ENCODE peak calls at places on chromosomes 16 and 17, in seven cellular contexts. One of them, this sample, is unnamed.

GRCh38 chr17:19630651-19631050 is 17.9 kb upstream of the ALDH3A2 start:
- DNase-seq in suprapubic skin: no peak
- DNase-seq in progenitor cell of endocrine pancreas: no peak
- DNase-seq in lung: no peak
- DNase-seq in GM20000: no peak
- DNase-seq in cardiac fibroblast: no peak
- DNase-seq in tibial nerve: no peak
- DNase-seq in this sample: no peak

GRCh38 chr16:67873435-67874146 is 739 bp downstream of the EDC4 start:
- DNase-seq in cardiac fibroblast: peak
- DNase-seq in lung: no peak
- DNase-seq in suprapubic skin: no peak
- DNase-seq in progenitor cell of endocrine pancreas: no peak
- DNase-seq in GM20000: peak
- DNase-seq in tibial nerve: no peak
- DNase-seq in this sample: no peak

GRCh38 chr17:54452666-54453348 is 447.8 kb upstream of the TOM1L1 start:
- DNase-seq in GM20000: no peak
- DNase-seq in tibial nerve: no peak
- DNase-seq in suprapubic skin: no peak
- DNase-seq in lung: no peak
- DNase-seq in progenitor cell of endocrine pancreas: no peak
- DNase-seq in cardiac fibroblast: no peak
- DNase-seq in this sample: no peak

GRCh38 chr16:51049678-51050378 is 101.2 kb downstream of the SALL1 start:
- DNase-seq in cardiac fibroblast: no peak
- DNase-seq in GM20000: no peak
- DNase-seq in tibial nerve: no peak
- DNase-seq in progenitor cell of endocrine pancreas: no peak
- DNase-seq in suprapubic skin: no peak
- DNase-seq in lung: no peak
- DNase-seq in this sample: no peak

GRCh38 chr17:13597723-13598347 is 3.9 kb downstream of the HS3ST3A1 start:
- DNase-seq in tibial nerve: peak
- DNase-seq in GM20000: peak
- DNase-seq in progenitor cell of endocrine pancreas: no peak
- DNase-seq in lung: no peak
- DNase-seq in suprapubic skin: no peak
- DNase-seq in cardiac fibroblast: peak
- DNase-seq in this sample: no peak

GRCh38 chr16:28202147-28202746 is 9.5 kb downstream of the XPO6 start:
- DNase-seq in progenitor cell of endocrine pancreas: no peak
- DNase-seq in cardiac fibroblast: no peak
- DNase-seq in GM20000: peak
- DNase-seq in suprapubic skin: no peak
- DNase-seq in tibial nerve: no peak
- DNase-seq in lung: no peak
- DNase-seq in this sample: no peak

GRCh38 chr17:2123467-2124251 is 68.8 kb downstream of the HIC1 start:
- DNase-seq in GM20000: peak
- DNase-seq in cardiac fibroblast: peak
- DNase-seq in lung: no peak
- DNase-seq in suprapubic skin: no peak
- DNase-seq in tibial nerve: no peak
- DNase-seq in progenitor cell of endocrine pancreas: no peak
- DNase-seq in this sample: no peak

GRCh38 chr16:73058221-73058615 is 10.3 kb upstream of the ZFHX3 start:
- DNase-seq in GM20000: peak
- DNase-seq in lung: no peak
- DNase-seq in tibial nerve: no peak
- DNase-seq in suprapubic skin: peak
- DNase-seq in cardiac fibroblast: peak
- DNase-seq in progenitor cell of endocrine pancreas: peak
- DNase-seq in this sample: peak

GRCh38 chr17:63974594-63975192 is 2.0 kb upstream of the SCN4A start:
- DNase-seq in suprapubic skin: no peak
- DNase-seq in GM20000: no peak
- DNase-seq in progenitor cell of endocrine pancreas: no peak
- DNase-seq in cardiac fibroblast: no peak
- DNase-seq in tibial nerve: no peak
- DNase-seq in lung: no peak
- DNase-seq in this sample: no peak

GRCh38 chr17:13106171-13106570 is 88.3 kb upstream of the ELAC2 start:
- DNase-seq in progenitor cell of endocrine pancreas: no peak
- DNase-seq in suprapubic skin: no peak
- DNase-seq in lung: no peak
- DNase-seq in GM20000: no peak
- DNase-seq in cardiac fibroblast: no peak
- DNase-seq in tibial nerve: no peak
- DNase-seq in this sample: no peak

GRCh38 chr17:69870751-69871199 is 204.2 kb upstream of the KCNJ16 start:
- DNase-seq in progenitor cell of endocrine pancreas: no peak
- DNase-seq in tibial nerve: no peak
- DNase-seq in GM20000: no peak
- DNase-seq in cardiac fibroblast: no peak
- DNase-seq in suprapubic skin: no peak
- DNase-seq in lung: no peak
- DNase-seq in this sample: no peak

GRCh38 chr16:4692460-4693295 is 684 bp upstream of the NUDT16L1 start:
- DNase-seq in lung: peak
- DNase-seq in GM20000: no peak
- DNase-seq in suprapubic skin: peak
- DNase-seq in cardiac fibroblast: no peak
- DNase-seq in progenitor cell of endocrine pancreas: no peak
- DNase-seq in tibial nerve: no peak
- DNase-seq in this sample: no peak

GRCh38 chr17:26766743-26767142 is 527.2 kb upstream of the WSB1 start:
- DNase-seq in suprapubic skin: no peak
- DNase-seq in cardiac fibroblast: no peak
- DNase-seq in tibial nerve: no peak
- DNase-seq in progenitor cell of endocrine pancreas: no peak
- DNase-seq in GM20000: no peak
- DNase-seq in lung: no peak
- DNase-seq in this sample: no peak

GRCh38 chr17:65750166-65750565 is 188.7 kb upstream of the AXIN2 start:
- DNase-seq in progenitor cell of endocrine pancreas: no peak
- DNase-seq in GM20000: no peak
- DNase-seq in lung: no peak
- DNase-seq in suprapubic skin: no peak
- DNase-seq in tibial nerve: no peak
- DNase-seq in cardiac fibroblast: no peak
- DNase-seq in this sample: no peak

GRCh38 chr17:7156342-7156940 is 22.7 kb downstream of the ASGR1 start:
- DNase-seq in GM20000: no peak
- DNase-seq in progenitor cell of endocrine pancreas: no peak
- DNase-seq in lung: no peak
- DNase-seq in tibial nerve: no peak
- DNase-seq in suprapubic skin: no peak
- DNase-seq in cardiac fibroblast: no peak
- DNase-seq in this sample: no peak

GRCh38 chr16:56669005-56669839 is at the start of gene MT1H:
- DNase-seq in cardiac fibroblast: no peak
- DNase-seq in progenitor cell of endocrine pancreas: no peak
- DNase-seq in lung: no peak
- DNase-seq in suprapubic skin: no peak
- DNase-seq in GM20000: no peak
- DNase-seq in tibial nerve: no peak
- DNase-seq in this sample: no peak

GRCh38 chr17:37506678-37507077 is 17.0 kb downstream of the DUSP14 start:
- DNase-seq in GM20000: no peak
- DNase-seq in suprapubic skin: no peak
- DNase-seq in cardiac fibroblast: peak
- DNase-seq in progenitor cell of endocrine pancreas: no peak
- DNase-seq in tibial nerve: no peak
- DNase-seq in lung: no peak
- DNase-seq in this sample: no peak

GRCh38 chr17:17076066-17076465 is 33.8 kb downstream of the MPRIP start:
- DNase-seq in lung: no peak
- DNase-seq in GM20000: no peak
- DNase-seq in tibial nerve: no peak
- DNase-seq in cardiac fibroblast: no peak
- DNase-seq in progenitor cell of endocrine pancreas: no peak
- DNase-seq in suprapubic skin: no peak
- DNase-seq in this sample: no peak

GRCh38 chr16:59848314-59848713 is 1114.2 kb upstream of the GOT2 start:
- DNase-seq in tibial nerve: no peak
- DNase-seq in suprapubic skin: no peak
- DNase-seq in lung: no peak
- DNase-seq in GM20000: no peak
- DNase-seq in progenitor cell of endocrine pancreas: no peak
- DNase-seq in cardiac fibroblast: peak
- DNase-seq in this sample: no peak

GRCh38 chr17:5948811-5949210 is 121.4 kb upstream of the WSCD1 start:
- DNase-seq in GM20000: no peak
- DNase-seq in cardiac fibroblast: no peak
- DNase-seq in suprapubic skin: no peak
- DNase-seq in lung: no peak
- DNase-seq in tibial nerve: no peak
- DNase-seq in progenitor cell of endocrine pancreas: no peak
- DNase-seq in this sample: no peak
- TF ChIP-seq CTCF in GM20000: no peak
- TF ChIP-seq CTCF in cardiac fibroblast: no peak
- TF ChIP-seq CTCF in suprapubic skin: no peak
- TF ChIP-seq CTCF in lung: no peak
- TF ChIP-seq CTCF in tibial nerve: no peak
- TF ChIP-seq CTCF in progenitor cell of endocrine pancreas: no peak
- TF ChIP-seq CTCF in this sample: no peak

DNA sequence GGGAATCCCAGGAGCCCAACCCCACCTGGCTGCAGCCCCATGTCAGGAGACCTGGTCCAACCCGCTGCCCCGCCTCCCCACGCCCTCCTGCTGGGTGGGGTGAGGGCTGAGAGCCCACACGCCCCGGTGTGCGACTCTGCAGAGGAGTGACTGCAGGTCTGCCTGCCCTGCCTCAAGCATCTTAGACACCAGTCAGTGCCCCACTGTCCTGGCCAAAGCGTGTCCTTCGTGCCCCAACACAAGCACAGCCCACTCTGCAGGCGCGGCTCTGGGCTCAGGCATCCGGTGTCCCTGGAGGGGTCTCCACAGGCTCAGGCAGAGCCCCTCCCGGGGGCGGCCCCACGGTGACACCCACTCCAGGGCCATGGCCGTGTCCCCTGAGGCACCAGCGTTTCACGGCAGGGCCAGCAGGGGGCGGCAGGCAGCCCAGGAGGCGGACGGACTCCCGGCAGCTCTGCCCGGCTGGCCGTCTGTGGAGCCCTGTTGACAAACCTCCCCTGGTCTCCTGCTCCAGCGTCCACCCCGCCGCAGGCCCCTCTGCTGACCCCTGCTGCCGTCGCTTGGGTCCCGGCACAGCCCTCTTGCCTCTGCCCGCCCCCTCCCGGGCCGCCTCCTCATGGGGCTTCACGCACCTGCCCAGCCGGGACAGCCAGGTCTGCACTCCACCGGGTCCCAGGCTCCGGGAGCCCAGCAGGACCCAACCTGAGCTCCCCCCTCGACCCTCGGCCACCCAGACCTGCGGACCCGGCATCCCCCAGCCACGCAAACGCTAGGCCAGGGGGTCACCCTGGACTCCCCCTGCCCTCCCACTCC is 8.6 kb upstream of the UBE2I start:
- DNase-seq in suprapubic skin: no peak
- DNase-seq in lung: peak
- DNase-seq in GM20000: peak
- DNase-seq in tibial nerve: no peak
- DNase-seq in progenitor cell of endocrine pancreas: peak
- DNase-seq in cardiac fibroblast: peak
- DNase-seq in this sample: peak
- TF ChIP-seq CTCF in suprapubic skin: peak
- TF ChIP-seq CTCF in lung: peak
- TF ChIP-seq CTCF in GM20000: peak
- TF ChIP-seq CTCF in tibial nerve: peak
- TF ChIP-seq CTCF in progenitor cell of endocrine pancreas: peak
- TF ChIP-seq CTCF in cardiac fibroblast: peak
- TF ChIP-seq CTCF in this sample: no peak

GRCh38 chr17:29115906-29116651 is 64.1 kb downstream of the MYO18A start:
- DNase-seq in GM20000: peak
- DNase-seq in suprapubic skin: no peak
- DNase-seq in tibial nerve: no peak
- DNase-seq in progenitor cell of endocrine pancreas: no peak
- DNase-seq in lung: peak
- DNase-seq in cardiac fibroblast: peak
- DNase-seq in this sample: no peak
- TF ChIP-seq CTCF in GM20000: peak
- TF ChIP-seq CTCF in suprapubic skin: no peak
- TF ChIP-seq CTCF in tibial nerve: peak
- TF ChIP-seq CTCF in progenitor cell of endocrine pancreas: peak
- TF ChIP-seq CTCF in lung: no peak
- TF ChIP-seq CTCF in cardiac fibroblast: peak
- TF ChIP-seq CTCF in this sample: no peak

GRCh38 chr16:2711370-2712062 is 8.5 kb downstream of the PRSS27 start:
- DNase-seq in cardiac fibroblast: no peak
- DNase-seq in progenitor cell of endocrine pancreas: no peak
- DNase-seq in lung: no peak
- DNase-seq in suprapubic skin: no peak
- DNase-seq in GM20000: no peak
- DNase-seq in tibial nerve: no peak
- DNase-seq in this sample: no peak

GRCh38 chr16:2712546-2712945 is 7.5 kb downstream of the PRSS27 start:
- DNase-seq in suprapubic skin: no peak
- DNase-seq in GM20000: no peak
- DNase-seq in cardiac fibroblast: no peak
- DNase-seq in progenitor cell of endocrine pancreas: no peak
- DNase-seq in lung: no peak
- DNase-seq in tibial nerve: no peak
- DNase-seq in this sample: no peak

GRCh38 chr16:2713523-2713922 is 6.5 kb downstream of the PRSS27 start:
- DNase-seq in progenitor cell of endocrine pancreas: no peak
- DNase-seq in suprapubic skin: no peak
- DNase-seq in GM20000: no peak
- DNase-seq in tibial nerve: no peak
- DNase-seq in lung: no peak
- DNase-seq in cardiac fibroblast: no peak
- DNase-seq in this sample: no peak

GRCh38 chr16:2710711-2711231 is 9.3 kb downstream of the PRSS27 start:
- DNase-seq in cardiac fibroblast: no peak
- DNase-seq in suprapubic skin: no peak
- DNase-seq in tibial nerve: no peak
- DNase-seq in lung: no peak
- DNase-seq in progenitor cell of endocrine pancreas: no peak
- DNase-seq in GM20000: no peak
- DNase-seq in this sample: no peak

DNA sequence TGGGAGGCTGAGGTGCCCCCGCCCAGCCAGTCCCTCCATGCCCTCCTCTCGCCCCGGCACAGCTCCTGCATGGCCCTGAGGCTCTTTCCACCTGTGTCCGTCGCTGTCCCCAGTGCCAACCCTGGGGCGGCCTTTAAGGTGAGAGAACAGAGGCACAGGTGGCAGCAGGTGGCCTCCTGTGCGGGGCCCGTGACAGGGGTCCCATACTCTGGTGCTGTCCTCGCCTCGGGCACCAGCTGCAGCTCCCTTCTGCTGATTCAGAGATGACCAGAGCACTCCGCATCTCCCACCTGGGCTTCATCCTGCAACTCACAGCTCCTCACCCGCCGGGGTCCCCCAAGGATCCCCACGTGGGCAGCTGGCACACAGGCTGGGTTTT is 8.0 kb downstream of the PRSS27 start:
- DNase-seq in GM20000: no peak
- DNase-seq in progenitor cell of endocrine pancreas: no peak
- DNase-seq in lung: no peak
- DNase-seq in suprapubic skin: no peak
- DNase-seq in tibial nerve: no peak
- DNase-seq in cardiac fibroblast: no peak
- DNase-seq in this sample: no peak
- TF ChIP-seq CTCF in GM20000: no peak
- TF ChIP-seq CTCF in progenitor cell of endocrine pancreas: no peak
- TF ChIP-seq CTCF in lung: no peak
- TF ChIP-seq CTCF in suprapubic skin: no peak
- TF ChIP-seq CTCF in tibial nerve: no peak
- TF ChIP-seq CTCF in cardiac fibroblast: no peak
- TF ChIP-seq CTCF in this sample: no peak

This sample was measured in activated B cell treated with CpG ODN at 0.5 μM for 24 hours.